ENCODE peak calls at places on chromosome 3, in four cellular contexts. J, C, Q and N are unnamed samples.
A peak's percentile ranks its signal among the peaks of the same experiment; 100 is the strongest.

GRCh38 chr3:42683875-42684593 is 1.3 kb upstream of the KLHL40 start:
- DNase-seq in Q (peak; percentile 71), C (peak; percentile 98), J (no peak), N (peak; percentile 61)

GRCh38 chr3:126781889-126782491 is 78.0 kb downstream of the CHCHD6 start:
- DNase-seq in Q (no peak), C (no peak), J (no peak), N (no peak)

GRCh38 chr3:10757021-10757820 is 58.8 kb upstream of the SLC6A11 start:
- DNase-seq in Q (no peak), C (no peak), J (no peak), N (no peak)

GRCh38 chr3:145739926-145740325 is 421.1 kb downstream of the PLOD2 start:
- DNase-seq in C (no peak), J (no peak), Q (no peak), N (no peak)

GRCh38 chr3:66381621-66382020 is 119.2 kb downstream of the LRIG1 start:
- DNase-seq in C (no peak), J (no peak), Q (no peak), N (no peak)

GRCh38 chr3:153881201-153881600 is 240.0 kb upstream of the ARHGEF26 start:
- DNase-seq in Q (no peak), C (no peak), J (no peak), N (no peak)

GRCh38 chr3:171125010-171125409 is 98.5 kb upstream of the SLC2A2 start:
- DNase-seq in C (no peak), J (no peak), Q (no peak), N (no peak)

GRCh38 chr3:71559578-71560162 is 23.9 kb downstream of the FOXP1 start:
- DNase-seq in Q (peak; percentile 45), J (no peak), C (no peak), N (no peak)

GRCh38 chr3:126656376-126657134 is 1.6 kb upstream of the TXNRD3 start:
- DNase-seq in J (no peak), Q (no peak), C (no peak), N (no peak)

GRCh38 chr3:191303596-191303995 is 25.6 kb upstream of the CCDC50 start:
- DNase-seq in J (no peak), Q (no peak), C (no peak), N (no peak)

GRCh38 chr3:46851364-46852328 is 11.6 kb downstream of the MYL3 start:
- DNase-seq in Q (no peak), J (no peak), C (no peak), N (no peak)

GRCh38 chr3:62493116-62493801 is 119.9 kb upstream of the FEZF2 start:
- DNase-seq in Q (no peak), J (no peak), C (peak; percentile 3), N (peak; percentile 15)

GRCh38 chr3:129343643-129344360 is 65.1 kb downstream of the HMCES start:
- DNase-seq in Q (no peak), J (peak; percentile 75), C (peak; percentile 62), N (no peak)
- TF ChIP-seq ELF4 in Q (no peak), J (no peak), C (no peak), N (no peak)

GRCh38 chr3:73060302-73060723 is 1.1 kb upstream of the EBLN2 start:
- DNase-seq in C (no peak), J (no peak), Q (no peak), N (no peak)

GRCh38 chr3:73061416-73061815 is at the start of gene EBLN2:
- DNase-seq in J (no peak), C (no peak), Q (no peak), N (no peak)

GRCh38 chr3:73052857-73053256 is 8.6 kb upstream of the EBLN2 start:
- DNase-seq in J (no peak), Q (no peak), C (no peak), N (no peak)

GRCh38 chr3:73055583-73056364 is 5.7 kb upstream of the EBLN2 start:
- DNase-seq in J (no peak), Q (no peak), C (no peak), N (no peak)

GRCh38 chr3:73056365-73057150 is 4.9 kb upstream of the EBLN2 start:
- DNase-seq in J (no peak), C (no peak), Q (peak; percentile 50), N (peak; percentile 39)
- TF ChIP-seq ELF4 in J (no peak), C (no peak), Q (peak; percentile 43), N (no peak)

GRCh38 chr3:177168431-177168830 is 28.9 kb downstream of the TBL1XR1 start:
- DNase-seq in C (no peak), Q (no peak), J (no peak), N (no peak)

GRCh38 chr3:177174607-177175006 is 22.7 kb downstream of the TBL1XR1 start:
- DNase-seq in C (no peak), Q (no peak), J (no peak), N (no peak)

DNA sequence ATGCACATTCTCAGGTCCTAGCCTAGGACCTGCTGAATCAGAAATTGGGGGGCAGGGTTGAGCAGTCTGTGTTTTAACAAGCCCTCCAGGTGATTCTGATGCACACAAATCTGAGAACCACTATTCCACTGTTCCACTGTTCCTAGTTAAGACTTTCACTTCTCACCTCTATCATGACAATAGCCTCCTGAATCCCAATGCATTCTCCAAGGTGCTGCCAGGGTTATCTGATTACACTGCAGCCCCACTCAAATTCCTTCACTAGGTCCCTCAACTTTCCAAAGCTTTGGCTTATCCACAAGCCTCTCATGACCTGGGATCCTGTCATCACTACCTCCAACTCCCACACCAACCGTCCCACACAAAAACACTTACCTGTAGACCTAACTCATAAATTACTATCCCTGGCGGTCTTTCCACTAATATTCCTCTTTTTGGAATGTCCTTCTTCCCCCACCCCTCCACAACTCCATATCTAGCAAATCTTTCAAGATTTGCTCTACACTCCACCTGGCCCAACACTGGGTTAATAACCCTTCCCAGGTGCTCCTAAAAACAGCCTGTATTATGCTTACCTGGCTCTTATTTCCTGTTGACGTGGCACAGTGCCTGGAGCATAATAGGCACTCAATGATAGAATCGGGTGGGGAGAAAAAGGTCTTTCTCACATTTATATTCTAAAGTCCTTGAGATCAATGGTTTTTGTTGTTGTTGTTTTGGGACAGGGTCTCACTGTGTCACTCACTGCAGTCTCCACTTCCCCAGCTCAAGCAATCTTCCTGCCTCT is 27.2 kb downstream of the TBL1XR1 start:
- DNase-seq in J (no peak), Q (no peak), C (no peak), N (no peak)
- TF ChIP-seq ELF4 in J (no peak), Q (no peak), C (no peak), N (no peak)

GRCh38 chr3:172153335-172153861 is 114.0 kb downstream of the FNDC3B start:
- DNase-seq in Q (no peak), C (no peak), J (no peak), N (no peak)

GRCh38 chr3:172152294-172152649 is 112.9 kb downstream of the FNDC3B start:
- DNase-seq in Q (no peak), J (no peak), C (no peak), N (no peak)

GRCh38 chr3:172150896-172151295 is 111.5 kb downstream of the FNDC3B start:
- DNase-seq in Q (no peak), J (no peak), C (no peak), N (no peak)

GRCh38 chr3:172151610-172152293 is 112.4 kb downstream of the FNDC3B start:
- DNase-seq in Q (no peak), C (no peak), J (no peak), N (no peak)

GRCh38 chr3:172152869-172153268 is 113.5 kb downstream of the FNDC3B start:
- DNase-seq in J (no peak), C (no peak), Q (no peak), N (no peak)
- TF ChIP-seq ELF4 in J (no peak), C (no peak), Q (no peak), N (no peak)